ENCODE peak calls at places on chromosomes 2 and 18, in nine cellular contexts. M is neuronal stem cell; B is Peyer's patch; H is stimulated activated CD4-positive, alpha-beta T cell treated with anti-CD3 and anti-CD28 coated beads, Interleukin-1b, Interleukin-23, amount 100 ng/mL, for 24 hours; N is stimulated activated CD8-positive, alpha-beta memory T cell treated with anti-CD3 and anti-CD28 coated beads, Interleukin-15, amount 100 ng/mL, for 4 hours; V is WTC11; J is esophagus muscularis mucosa; Z is PC-3; K is HCT116. S is an unnamed sample.

GRCh38 chr2:120344991-120345975 is 653 bp upstream of the INHBB start:
- DNase-seq in Z (peak), B (no peak), H (no peak), M (no peak), J (no peak), V (no peak), K (no peak), N (no peak), S (no peak)

GRCh38 chr2:164697688-164698290 is 76.5 kb upstream of the GRB14 start:
- DNase-seq in V (no peak), J (no peak), N (no peak), M (no peak), H (no peak), K (peak), Z (peak), B (no peak), S (no peak)

GRCh38 chr2:209579236-209579749 is 155.4 kb downstream of the MAP2 start:
- DNase-seq in H (no peak), V (peak), K (no peak), M (peak), Z (no peak), N (no peak), J (no peak), B (no peak), S (no peak)

GRCh38 chr2:37283207-37283606 is 41.4 kb downstream of the PRKD3 start:
- DNase-seq in N (no peak), Z (peak), V (no peak), K (no peak), B (no peak), H (no peak), J (no peak), M (no peak), S (no peak)

GRCh38 chr2:152441961-152442360 is 107.0 kb downstream of the FMNL2 start:
- DNase-seq in Z (no peak), N (no peak), H (no peak), K (no peak), M (no peak), V (no peak), J (no peak), B (no peak), S (no peak)

GRCh38 chr18:53698907-53699306 is 525.6 kb downstream of the MBD2 start:
- DNase-seq in K (no peak), Z (peak), M (peak), B (no peak), J (no peak), H (no peak), N (no peak), V (peak), S (no peak)

GRCh38 chr2:69917854-69918253 is 2.9 kb downstream of the MXD1 start:
- DNase-seq in N (no peak), Z (peak), V (no peak), J (no peak), H (no peak), K (peak), M (no peak), B (no peak), S (no peak)

GRCh38 chr18:71799016-71799673 is 745.0 kb downstream of the CBLN2 start:
- DNase-seq in Z (peak), K (no peak), B (no peak), V (no peak), H (no peak), M (no peak), J (no peak), N (no peak), S (no peak)

GRCh38 chr2:46818141-46818552 is 97.5 kb downstream of the MCFD2 start:
- DNase-seq in M (no peak), V (no peak), B (peak), N (no peak), J (no peak), K (no peak), Z (no peak), H (no peak), S (no peak)

GRCh38 chr2:218785103-218785502 is 3.2 kb downstream of the CYP27A1 start:
- DNase-seq in Z (no peak), H (no peak), B (peak), J (no peak), K (no peak), V (no peak), N (no peak), M (no peak), S (no peak)

GRCh38 chr18:48769006-48769646 is 181.6 kb downstream of the SMAD7 start:
- DNase-seq in B (no peak), V (no peak), H (no peak), Z (no peak), K (no peak), N (no peak), M (no peak), J (no peak), S (no peak)

GRCh38 chr2:145258903-145259579 is 739.1 kb upstream of the ZEB2 start:
- DNase-seq in N (no peak), B (no peak), K (no peak), J (no peak), V (no peak), Z (no peak), H (no peak), M (no peak), S (no peak)

GRCh38 chr18:78984941-78985784 is 5.5 kb downstream of the SALL3 start:
- DNase-seq in K (no peak), H (no peak), M (no peak), N (no peak), Z (peak), J (no peak), V (peak), B (no peak), S (peak)